ENCODE peak calls at places on chromosome 2, in nine cellular contexts. V is Karpas-422; O is T-cell; L is upper lobe of right lung; Q is stimulated activated CD4-positive, alpha-beta T cell treated with anti-CD3 and anti-CD28 coated beads, Interleukin-2, amount 100 ng/mL, for 48 hours; K is RPMI7951; J is neural crest cell; E is caudate nucleus; U is AG20443. B is an unnamed sample.

GRCh38 chr2:73069855-73070650 is 1.5 kb downstream of the SFXN5 start:
- DNase-seq in E (no peak), K (peak; percentile 45), V (no peak), L (no peak), Q (no peak), U (no peak), J (no peak), O (no peak), B (no peak)

GRCh38 chr2:162967826-162968225 is 129.3 kb upstream of the KCNH7 start:
- DNase-seq in J (no peak), L (no peak), K (no peak), E (no peak), U (no peak), V (no peak), Q (no peak), O (no peak), B (no peak)

GRCh38 chr2:239544846-239545465 is 144.1 kb upstream of the HDAC4 start:
- DNase-seq in V (no peak), Q (peak; percentile 15), O (peak; percentile 47), K (no peak), L (peak; percentile 44), J (no peak), E (no peak), U (no peak), B (peak; percentile 2)

GRCh38 chr2:207223051-207223450 is 57.3 kb upstream of the KLF7 start:
- DNase-seq in E (no peak), Q (no peak), L (no peak), U (peak; percentile 43), V (no peak), J (no peak), O (no peak), K (peak; percentile 79), B (peak; percentile 56)

GRCh38 chr2:213231966-213232365 is 52.3 kb upstream of the SPAG16 start:
- DNase-seq in J (no peak), O (no peak), V (no peak), K (no peak), E (no peak), U (no peak), L (no peak), Q (no peak), B (no peak)

GRCh38 chr2:222837643-222838056 is 23.2 kb upstream of the ACSL3 start:
- DNase-seq in E (no peak), K (no peak), Q (no peak), U (no peak), O (no peak), V (no peak), L (no peak), J (no peak), B (no peak)

GRCh38 chr2:231186325-231186724 is 12.1 kb upstream of the ARMC9 start:
- DNase-seq in Q (no peak), K (no peak), U (no peak), E (no peak), J (no peak), O (no peak), V (no peak), L (no peak), B (no peak)

GRCh38 chr2:162545254-162545653 is 201.3 kb downstream of the GCA start:
- DNase-seq in V (no peak), U (no peak), O (no peak), K (no peak), Q (no peak), L (no peak), E (no peak), J (no peak), B (no peak)

GRCh38 chr2:74958277-74959105 is at the start of gene POLE4:
- DNase-seq in L (peak; percentile 98), V (peak; percentile 98), U (peak; percentile 97), Q (peak; percentile 91), J (peak; percentile 82), E (peak; percentile 83), O (peak; percentile 93), K (peak; percentile 87), B (peak; percentile 90)

GRCh38 chr2:100009743-100010142 is 132.6 kb downstream of the AFF3 start:
- DNase-seq in O (no peak), J (no peak), E (no peak), K (no peak), V (no peak), Q (no peak), U (no peak), L (no peak), B (no peak)

GRCh38 chr2:1581965-1582625 is 162.2 kb downstream of the PXDN start:
- DNase-seq in Q (no peak), K (peak; percentile 65), L (no peak), J (no peak), E (no peak), V (no peak), O (no peak), U (no peak), B (no peak)

GRCh38 chr2:46351388-46352141 is 54.4 kb downstream of the EPAS1 start:
- DNase-seq in O (peak; percentile 72), V (no peak), Q (peak; percentile 53), K (no peak), L (no peak), U (no peak), J (no peak), E (no peak), B (no peak)

GRCh38 chr2:17171446-17172049 is 346.7 kb downstream of the RAD51AP2 start:
- DNase-seq in U (peak; percentile 11), J (peak; percentile 53), V (peak; percentile 73), E (no peak), K (no peak), L (no peak), O (no peak), Q (no peak), B (peak; percentile 75)

GRCh38 chr2:3398837-3399236 is 19.3 kb downstream of the TRAPPC12 start:
- DNase-seq in E (no peak), O (no peak), V (no peak), J (no peak), U (no peak), L (no peak), Q (no peak), K (no peak), B (no peak)

GRCh38 chr2:152743004-152743403 is 24.6 kb downstream of the ARL6IP6 start:
- DNase-seq in J (no peak), V (peak; percentile 61), O (no peak), Q (no peak), E (no peak), K (no peak), U (peak; percentile 12), L (no peak), B (no peak)

GRCh38 chr2:128803222-128803621 is 484.6 kb upstream of the HS6ST1 start:
- DNase-seq in J (no peak), E (no peak), V (no peak), L (no peak), Q (no peak), U (no peak), K (no peak), O (no peak), B (no peak)

GRCh38 chr2:159605441-159606178 is 10.7 kb downstream of the BAZ2B start:
- DNase-seq in K (no peak), E (no peak), V (no peak), U (no peak), J (no peak), O (no peak), Q (no peak), L (no peak), B (no peak)

B was measured in glutamatergic neuron.